ENCODE peak calls at places on chromosomes 7 and 10, in seven cellular contexts. N is esophagus squamous epithelium, C is IMR-90, O is Panc1, P is mammary epithelial cell, D is psoas muscle, T is ascending aorta. W is an unnamed sample.

GRCh38 chr7:55964261-55964801 is at the start of gene NIPSNAP2:
- DNase-seq in O (no peak), P (peak; percentile 30), N (no peak), T (no peak), C (peak; percentile 35), D (peak; percentile 82), W (no peak)

GRCh38 chr7:44242091-44242490 is 41.3 kb downstream of the YKT6 start:
- DNase-seq in C (no peak), N (no peak), T (no peak), O (no peak), D (no peak), P (no peak), W (no peak)

GRCh38 chr7:21653623-21654022 is 110.8 kb downstream of the DNAH11 start:
- DNase-seq in O (no peak), C (no peak), T (no peak), D (no peak), N (no peak), P (no peak), W (no peak)

GRCh38 chr10:814536-815302 is 116.8 kb downstream of the LARP4B start:
- DNase-seq in N (no peak), D (no peak), O (no peak), T (no peak), C (no peak), P (no peak), W (no peak)

GRCh38 chr7:130938661-130939060 is 204.7 kb upstream of the KLF14 start:
- DNase-seq in D (no peak), N (no peak), T (no peak), O (no peak), P (no peak), C (no peak), W (no peak)

GRCh38 chr10:131630772-131631258 is 270.0 kb upstream of the PPP2R2D start:
- DNase-seq in D (no peak), N (no peak), T (no peak), O (no peak), C (no peak), P (no peak), W (no peak)

GRCh38 chr10:6543431-6544005 is 36.6 kb downstream of the PRKCQ start:
- DNase-seq in C (no peak), T (no peak), D (no peak), N (no peak), P (no peak), O (no peak), W (no peak)

GRCh38 chr7:79304711-79305110 is 148.8 kb downstream of the MAGI2 start:
- DNase-seq in T (no peak), N (no peak), O (no peak), D (no peak), C (no peak), P (no peak), W (no peak)

GRCh38 chr10:110959379-110960332 is 40.3 kb downstream of the SHOC2 start:
- DNase-seq in C (no peak), P (no peak), T (no peak), O (no peak), D (no peak), N (no peak), W (no peak)

GRCh38 chr10:125193306-125193877 is 33.0 kb upstream of the CTBP2 start:
- DNase-seq in P (no peak), C (no peak), T (no peak), D (no peak), N (no peak), O (no peak), W (no peak)

GRCh38 chr7:20846791-20847190 is 60.1 kb upstream of the SP8 start:
- DNase-seq in D (no peak), P (no peak), O (no peak), N (no peak), C (no peak), T (no peak), W (no peak)

GRCh38 chr7:148782757-148783456 is 84.2 kb downstream of the CUL1 start:
- DNase-seq in N (no peak), P (no peak), C (no peak), D (no peak), T (no peak), O (no peak), W (no peak)

GRCh38 chr10:104353325-104354048 is at the start of gene CFAP58:
- DNase-seq in O (peak; percentile 89), N (peak; percentile 58), T (peak; percentile 89), D (peak; percentile 94), C (peak; percentile 70), P (peak; percentile 88), W (peak; percentile 96)

GRCh38 chr10:26494018-26494417 is 55.9 kb downstream of the APBB1IP start:
- DNase-seq in D (no peak), T (no peak), N (no peak), P (no peak), C (no peak), O (no peak), W (no peak)

GRCh38 chr7:18689535-18689934 is 194.0 kb downstream of the HDAC9 start:
- DNase-seq in C (no peak), N (no peak), O (no peak), T (no peak), P (no peak), D (no peak), W (no peak)

GRCh38 chr10:70418229-70418628 is 14.3 kb downstream of the EIF4EBP2 start:
- DNase-seq in D (no peak), C (peak; percentile 94), O (no peak), T (no peak), P (peak; percentile 37), N (no peak), W (no peak)
- H3K4me3 ChIP-seq in D (no peak overlapping the region), C (no peak overlapping the region), O (no peak overlapping the region), T (no peak overlapping the region), P (no peak overlapping the region), N (no peak overlapping the region), W (no peak overlapping the region)

GRCh38 chr7:867001-867405 is 9.4 kb upstream of the GET4 start:
- DNase-seq in N (no peak), O (no peak), P (no peak), C (peak; percentile 97), D (peak; percentile 76), T (peak; percentile 68), W (peak; percentile 95)
- TF ChIP-seq CTCF in N (no peak), O (no peak), P (no peak), C (no peak), D (no peak), T (no peak), W (no peak)

DNA sequence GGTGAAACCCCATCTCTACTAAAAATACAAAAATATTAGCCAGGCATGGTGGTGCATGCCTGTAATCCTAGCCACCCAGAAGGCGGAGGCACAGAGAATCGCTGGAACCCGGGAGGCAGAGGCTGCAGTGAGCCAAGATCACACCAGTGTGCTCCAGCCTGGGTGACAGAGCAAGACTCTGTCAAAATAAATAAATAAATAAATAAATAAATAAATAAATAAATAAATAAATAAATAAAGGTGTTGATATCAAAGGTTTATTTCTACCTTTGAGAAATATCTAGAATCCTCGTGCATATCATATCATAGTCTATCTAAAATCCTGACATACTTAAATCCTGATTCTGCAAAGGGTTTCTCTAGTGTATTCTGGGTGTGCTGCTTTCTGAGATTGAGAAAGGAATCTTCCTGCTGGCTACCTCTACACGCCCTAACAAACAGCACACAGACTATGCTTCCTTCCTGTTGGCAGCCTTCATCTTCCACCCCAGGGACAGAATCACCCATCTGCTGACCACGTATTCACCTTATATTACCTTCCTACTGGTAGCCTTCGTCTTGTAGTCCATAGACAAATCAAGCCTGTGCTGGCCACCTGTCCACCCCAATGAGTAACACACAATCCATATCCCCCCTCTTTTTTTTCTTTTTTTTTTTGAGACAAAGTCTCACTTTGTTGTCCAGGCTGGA is 8.7 kb downstream of the ABLIM1 start:
- DNase-seq in D (no peak), N (no peak), O (no peak), P (no peak), T (no peak), C (no peak), W (no peak)
- H3K27ac ChIP-seq in D (peak overlapping the region; percentile 4), N (no peak overlapping the region), O (peak overlapping the region; percentile 100), P (no peak overlapping the region), T (no peak overlapping the region), C (no peak overlapping the region), W (no peak overlapping the region)

DNA sequence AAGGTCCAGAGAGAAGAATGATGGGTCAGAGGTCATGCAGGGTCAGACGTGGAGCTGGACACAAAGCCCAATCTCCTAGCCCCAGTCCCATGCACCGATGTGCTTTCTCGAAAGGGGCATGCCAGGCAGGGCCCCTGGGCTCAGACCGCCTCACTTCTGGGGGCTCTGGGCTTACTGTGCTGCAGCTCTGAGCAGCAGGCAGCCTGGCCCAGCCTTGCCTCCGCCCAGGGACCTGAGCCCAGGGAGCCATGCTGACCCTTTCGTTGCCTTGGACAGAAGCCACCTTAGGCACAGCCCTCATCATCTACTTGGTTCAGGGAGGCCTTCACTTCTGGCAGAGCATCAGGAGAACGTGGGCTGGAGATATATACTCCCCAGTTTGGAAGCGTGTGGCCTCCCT is 161.2 kb downstream of the GRK5 start:
- DNase-seq in T (no peak), O (no peak), D (no peak), N (no peak), P (no peak), C (no peak), W (no peak)
- H3K4me3 ChIP-seq in T (no peak overlapping the region), O (no peak overlapping the region), D (no peak overlapping the region), N (no peak overlapping the region), P (no peak overlapping the region), C (no peak overlapping the region), W (no peak overlapping the region)

DNA sequence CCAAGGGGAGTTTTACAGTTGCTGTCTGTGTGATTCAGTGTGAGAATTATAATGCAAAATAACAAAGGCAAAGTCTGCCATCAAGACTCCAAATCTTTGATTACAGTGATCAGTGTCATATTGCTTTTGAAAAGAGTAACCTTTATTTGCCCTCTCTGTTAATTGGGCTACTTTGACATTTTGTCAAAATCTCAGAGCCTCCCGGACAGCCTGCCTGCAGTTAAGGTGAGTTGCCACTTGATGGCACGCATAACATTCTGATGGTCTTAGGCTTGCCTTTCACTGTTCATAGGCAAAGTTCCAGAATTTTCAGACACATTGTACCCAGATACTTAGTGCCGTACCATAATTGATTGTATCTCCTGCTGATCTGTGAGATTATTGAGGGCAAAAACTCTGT is 253.5 kb downstream of the ABCA13 start:
- DNase-seq in O (no peak), T (no peak), D (no peak), C (peak; percentile 6), P (peak; percentile 48), N (no peak), W (no peak)
- TF ChIP-seq CTCF in O (peak; percentile 88), T (no peak), D (no peak), C (peak; percentile 33), P (peak; percentile 94), N (peak; percentile 72), W (no peak)

DNA sequence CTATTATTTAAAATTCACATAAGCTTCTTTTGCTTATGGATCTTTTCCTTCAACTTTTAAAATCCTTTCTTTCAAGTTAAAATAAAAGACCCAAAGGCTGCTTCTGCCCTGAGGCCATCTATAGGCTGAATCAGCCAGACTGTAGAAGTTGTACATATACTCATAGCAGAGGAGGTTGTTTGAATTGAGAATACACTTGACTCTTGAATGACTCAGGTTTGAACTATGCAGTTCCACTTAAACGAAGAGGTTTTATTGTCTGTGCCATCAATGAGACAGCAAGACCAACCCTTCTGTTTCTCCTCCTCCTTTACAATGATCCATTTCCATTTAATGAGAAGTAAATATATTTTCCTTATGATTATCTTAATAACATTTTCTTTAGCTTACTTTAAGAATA is 5.8 kb downstream of the ZNF365 start:
- DNase-seq in C (peak; percentile 92), N (no peak), D (no peak), P (peak; percentile 95), T (no peak), O (peak; percentile 85), W (no peak)
- H3K27ac ChIP-seq in C (no peak overlapping the region), N (no peak overlapping the region), D (no peak overlapping the region), P (peak overlapping the region; percentile 100), T (no peak overlapping the region), O (peak overlapping the region; percentile 100), W (no peak overlapping the region)